ENCODE peak calls at places on chromosome 2, in four cellular contexts. P is astrocyte, T is neural progenitor cell, D is MM.1S. V is an unnamed sample.

GRCh38 chr2:67340118-67341011 is 56.8 kb upstream of the ETAA1 start:
- DNase-seq in D (no peak), P (no peak), T (no peak), V (no peak)

GRCh38 chr2:64645014-64645418 is 8.7 kb downstream of the SERTAD2 start:
- DNase-seq in P (peak; percentile 78), D (peak; percentile 66), T (peak; percentile 91), V (peak; percentile 87)

GRCh38 chr2:233438573-233439147 is 84.4 kb downstream of the DGKD start:
- DNase-seq in P (no peak), T (no peak), D (no peak), V (no peak)

GRCh38 chr2:216774180-216774579 is 78.8 kb upstream of the IGFBP5 start:
- DNase-seq in P (peak; percentile 57), D (no peak), T (no peak), V (no peak)

GRCh38 chr2:233414273-233414654 is 60.0 kb downstream of the DGKD start:
- DNase-seq in T (no peak), D (no peak), P (peak; percentile 64), V (no peak)

GRCh38 chr2:21372654-21373053 is 248.9 kb downstream of the TDRD15 start:
- DNase-seq in T (peak; percentile 41), P (no peak), D (no peak), V (peak; percentile 46)

GRCh38 chr2:189576361-189576760 is 4.2 kb downstream of the SLC40A1 start:
- DNase-seq in P (no peak), T (no peak), D (no peak), V (no peak)

GRCh38 chr2:219457784-219458369 is 23.2 kb downstream of the SPEG start:
- DNase-seq in T (peak; percentile 37), D (no peak), P (no peak), V (no peak)

GRCh38 chr2:218229851-218230250 is 12.9 kb downstream of the ARPC2 start:
- DNase-seq in D (peak; percentile 64), T (no peak), P (no peak), V (peak; percentile 64)

GRCh38 chr2:3223080-3223923 is 154.3 kb downstream of the EIPR1 start:
- DNase-seq in P (peak; percentile 75), D (no peak), T (no peak), V (no peak)

GRCh38 chr2:167103028-167103756 is 214.9 kb downstream of the XIRP2 start:
- DNase-seq in P (no peak), D (no peak), T (no peak), V (no peak)

GRCh38 chr2:9347411-9347853 is 75.9 kb downstream of the ITGB1BP1 start:
- DNase-seq in D (no peak), T (no peak), P (no peak), V (no peak)

GRCh38 chr2:161436411-161436810 is 20.3 kb downstream of the TBR1 start:
- DNase-seq in T (no peak), P (peak; percentile 91), D (no peak), V (peak; percentile 53)

GRCh38 chr2:19677825-19678518 is 223.8 kb downstream of the TTC32 start:
- DNase-seq in D (no peak), P (no peak), T (no peak), V (no peak)

GRCh38 chr2:227862227-227862740 is 9.1 kb upstream of the DAW1 start:
- DNase-seq in T (peak; percentile 60), P (no peak), D (peak; percentile 57), V (peak; percentile 67)

GRCh38 chr2:1709970-1710560 is 34.2 kb downstream of the PXDN start:
- DNase-seq in T (no peak), D (peak; percentile 30), P (no peak), V (no peak)

GRCh38 chr2:32678825-32679224 is 51.0 kb downstream of the TTC27 start:
- DNase-seq in T (no peak), P (peak; percentile 77), D (no peak), V (peak; percentile 12)

GRCh38 chr2:42342061-42342794 is 18.8 kb downstream of the COX7A2L start:
- DNase-seq in P (peak; percentile 89), D (no peak), T (no peak), V (peak; percentile 40)

GRCh38 chr2:127107622-127107999 is 657 bp upstream of the BIN1 start:
- DNase-seq in P (peak; percentile 33), D (peak; percentile 44), T (no peak), V (no peak)

GRCh38 chr2:29293830-29294438 is 178.7 kb downstream of the CLIP4 start:
- DNase-seq in P (no peak), D (peak; percentile 12), T (peak; percentile 74), V (no peak)

GRCh38 chr2:170965446-170966225 is 36.6 kb downstream of the GORASP2 start:
- DNase-seq in T (no peak), D (no peak), P (peak; percentile 87), V (no peak)

GRCh38 chr2:205872716-205873115 is 190.4 kb downstream of the NRP2 start:
- DNase-seq in D (no peak), P (no peak), T (no peak), V (no peak)

GRCh38 chr2:75403991-75404428 is 156.7 kb downstream of the EVA1A start:
- DNase-seq in P (peak; percentile 22), D (peak; percentile 54), T (peak; percentile 62), V (peak; percentile 70)

GRCh38 chr2:236679906-236680305 is 110.3 kb downstream of the ACKR3 start:
- DNase-seq in D (no peak), T (no peak), P (peak; percentile 60), V (no peak)

GRCh38 chr2:108404784-108405397 is 27.1 kb downstream of the SULT1C4 start:
- DNase-seq in T (no peak), P (no peak), D (no peak), V (no peak)

GRCh38 chr2:158457092-158457825 is 507 bp downstream of the PKP4 start:
- DNase-seq in T (peak; percentile 82), D (peak; percentile 69), P (peak; percentile 52), V (peak; percentile 71)

GRCh38 chr2:28480403-28481049 is 15.3 kb upstream of the PLB1 start:
- DNase-seq in P (no peak), D (no peak), T (no peak), V (no peak)

GRCh38 chr2:17901246-17901645 is 22.8 kb downstream of the KCNS3 start:
- DNase-seq in P (no peak), D (no peak), T (no peak), V (peak; percentile 62)

GRCh38 chr2:5921081-5921642 is 229.0 kb downstream of the SOX11 start:
- DNase-seq in P (no peak), T (no peak), D (no peak), V (no peak)

GRCh38 chr2:8267103-8267502 is 414.8 kb upstream of the ID2 start:
- DNase-seq in P (no peak), T (no peak), D (no peak), V (no peak)

GRCh38 chr2:15728247-15728721 is 136.6 kb downstream of the DDX1 start:
- DNase-seq in D (no peak), T (peak; percentile 32), P (no peak), V (no peak)

GRCh38 chr2:230950833-230951339 is 25.8 kb upstream of the GPR55 start:
- DNase-seq in T (no peak), P (no peak), D (no peak), V (no peak)
- H3K4me3 ChIP-seq in T (no peak overlapping the region), P (no peak overlapping the region), D (no peak overlapping the region), V (no peak overlapping the region)

DNA sequence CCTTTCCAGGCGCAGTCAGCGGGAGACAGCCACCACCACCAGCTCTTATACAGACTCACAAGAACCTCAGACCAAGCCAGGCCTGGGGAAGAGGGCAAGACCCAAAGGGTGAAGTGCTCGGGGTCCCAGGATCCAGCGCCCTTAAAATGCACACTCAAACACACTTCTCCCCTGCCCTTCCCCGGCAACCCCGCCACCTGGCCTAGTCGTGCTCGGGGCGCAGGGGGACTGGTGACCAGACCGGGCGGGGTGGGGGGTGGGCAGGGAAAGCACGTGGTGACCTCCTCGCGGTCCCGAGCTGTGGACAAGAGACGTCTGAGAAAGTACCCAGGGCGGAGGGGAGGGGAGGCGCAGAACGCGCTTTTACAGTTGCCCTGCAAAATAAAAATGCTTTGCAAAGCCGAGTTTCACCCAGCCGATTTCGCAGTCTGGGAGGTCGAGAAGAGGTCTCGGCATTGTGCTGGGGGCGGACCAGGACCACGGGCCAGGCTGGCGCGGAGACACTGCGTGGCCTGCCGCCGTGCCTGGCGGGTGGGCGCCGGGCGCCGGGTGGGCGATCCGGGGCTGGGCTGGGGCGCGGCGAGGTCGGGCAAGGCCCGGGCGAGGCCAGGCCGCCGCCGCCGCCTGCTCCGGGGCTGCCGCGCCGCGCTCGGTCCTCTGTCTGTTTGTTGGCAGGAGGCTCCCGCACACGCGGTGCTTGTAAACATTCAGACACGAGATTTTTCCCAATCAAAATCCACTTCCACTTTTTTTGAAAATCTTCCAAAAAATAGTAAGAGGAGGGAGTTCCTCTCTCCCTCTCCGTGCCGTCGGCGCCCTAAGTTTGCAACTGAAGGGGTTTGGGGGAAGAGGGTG is 2.0 kb downstream of the BCL11A start:
- DNase-seq in P (peak; percentile 35), T (peak; percentile 57), D (peak; percentile 56), V (peak; percentile 48)
- TF ChIP-seq EZH2 in P (no peak), T (peak; percentile 68), D (no peak), V (peak; percentile 11)

DNA sequence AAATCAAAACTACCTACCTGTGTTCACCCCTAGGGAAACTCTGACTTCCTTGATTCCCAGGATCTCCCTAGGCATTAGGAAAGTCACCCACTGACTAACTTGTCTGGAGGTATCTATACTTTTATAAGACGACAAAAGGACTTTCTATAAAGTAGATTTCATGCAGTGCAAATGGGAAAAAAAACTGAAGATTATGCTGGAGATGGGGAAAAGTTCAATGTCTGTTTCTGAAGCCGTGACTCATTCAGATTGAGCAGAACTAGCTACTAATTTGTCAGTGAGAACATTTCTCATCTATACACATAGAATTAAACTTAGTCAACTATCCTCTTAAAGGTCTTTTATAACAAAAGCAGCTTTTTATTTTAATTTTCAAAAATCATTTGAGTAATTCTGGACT is 6.0 kb downstream of the SEPTIN10 start:
- DNase-seq in P (peak; percentile 53), D (no peak), T (no peak), V (no peak)
- H3K4me3 ChIP-seq in P (no peak overlapping the region), D (no peak overlapping the region), T (no peak overlapping the region), V (no peak overlapping the region)

GRCh38 chr2:143415571-143415970 is 286.4 kb downstream of the ARHGAP15 start:
- DNase-seq in T (no peak), D (no peak), P (no peak), V (no peak)
- TF ChIP-seq EZH2 in T (no peak), D (no peak), P (no peak), V (no peak)

DNA sequence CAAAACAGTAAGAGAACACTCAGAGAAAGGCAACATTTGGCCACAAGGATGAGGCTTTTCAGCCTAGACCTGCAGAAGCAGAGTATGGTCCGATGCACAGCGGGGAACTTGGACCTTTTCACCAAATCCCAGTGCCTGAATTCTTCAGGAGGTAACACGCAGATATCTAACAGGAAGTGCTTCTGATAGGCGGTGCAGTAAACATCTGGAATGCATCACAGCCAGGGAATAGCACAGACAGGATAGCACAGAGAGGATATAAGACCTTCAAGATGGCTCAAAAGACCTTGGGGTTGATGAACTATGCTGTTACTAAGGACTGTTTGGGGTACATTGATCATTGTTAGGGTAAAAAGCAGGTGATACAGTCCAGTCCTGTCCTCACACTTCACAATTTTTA is 1.7 kb downstream of the TMEM127 start:
- DNase-seq in P (no peak), T (no peak), D (no peak), V (no peak)
- H3K4me3 ChIP-seq in P (no peak overlapping the region), T (peak overlapping the region; percentile 79), D (peak overlapping the region; percentile 100), V (peak overlapping the region; percentile 98)

V was measured in A673.